ENCODE peak calls at places on chromosome 12, in nine cellular contexts. F is endodermal cell, A is tibial nerve, H is GM12865, E is ovary, G is fibroblast of lung, X is neural progenitor cell, U is GM10248, S is body of pancreas. D is an unnamed sample.

GRCh38 chr12:15858348-15858747 is 23.8 kb upstream of the STRAP start:
- DNase-seq in F (peak), A (no peak), H (no peak), E (no peak), G (no peak), X (peak), U (no peak), S (no peak), D (no peak)

GRCh38 chr12:54997914-54998507 is 13.4 kb upstream of the TESPA1 start:
- DNase-seq in F (no peak), A (no peak), H (no peak), E (no peak), G (no peak), X (peak), U (no peak), S (no peak), D (no peak)

GRCh38 chr12:70598467-70599194 is 38.6 kb downstream of the PTPRB start:
- DNase-seq in F (no peak), A (no peak), H (no peak), E (no peak), G (no peak), X (peak), U (no peak), S (no peak), D (no peak)

GRCh38 chr12:7079826-7080125 is 12.5 kb downstream of the C1R start:
- DNase-seq in F (no peak), A (no peak), H (no peak), E (no peak), G (peak), X (no peak), U (no peak), S (no peak), D (no peak)

GRCh38 chr12:90174198-90174510 is 465.5 kb upstream of the ATP2B1 start:
- DNase-seq in F (no peak), A (no peak), H (peak), E (no peak), G (no peak), X (no peak), U (no peak), S (peak), D (peak)

GRCh38 chr12:104154806-104155205 is 16.8 kb upstream of the NFYB start:
- DNase-seq in F (peak), A (no peak), H (no peak), E (no peak), G (no peak), X (peak), U (no peak), S (no peak), D (no peak)

GRCh38 chr12:102542816-102543448 is 62.6 kb upstream of the IGF1 start:
- DNase-seq in F (no peak), A (no peak), H (no peak), E (peak), G (peak), X (no peak), U (no peak), S (no peak), D (no peak)

GRCh38 chr12:21471294-21471693 is 30.1 kb downstream of the RECQL start:
- DNase-seq in F (no peak), A (no peak), H (no peak), E (no peak), G (no peak), X (no peak), U (no peak), S (peak), D (no peak)

GRCh38 chr12:15558915-15559528 is 230.2 kb downstream of the EPS8 start:
- DNase-seq in F (no peak), A (no peak), H (no peak), E (no peak), G (peak), X (no peak), U (no peak), S (no peak), D (no peak)

GRCh38 chr12:76029982-76030377 is 1.6 kb downstream of the PHLDA1 start:
- DNase-seq in F (peak), A (no peak), H (no peak), E (no peak), G (peak), X (peak), U (peak), S (peak), D (peak)

GRCh38 chr12:57216014-57216891 is at the start of gene NXPH4:
- DNase-seq in F (peak), A (no peak), H (no peak), E (no peak), G (no peak), X (peak), U (peak), S (peak), D (peak)

GRCh38 chr12:34400986-34401658 is 378.8 kb downstream of the ALG10 start:
- DNase-seq in F (peak), A (no peak), H (no peak), E (peak), G (no peak), X (no peak), U (peak), S (peak), D (no peak)

GRCh38 chr12:112140728-112141127 is 15.4 kb downstream of the TRAFD1 start:
- DNase-seq in F (peak), A (no peak), H (no peak), E (no peak), G (no peak), X (no peak), U (no peak), S (no peak), D (no peak)

GRCh38 chr12:62123721-62124203 is 136.4 kb upstream of the USP15 start:
- DNase-seq in F (peak), A (peak), H (peak), E (peak), G (peak), X (peak), U (peak), S (peak), D (peak)

GRCh38 chr12:7019043-7019569 is 830 bp upstream of the LPCAT3 start:
- DNase-seq in F (no peak), A (no peak), H (no peak), E (no peak), G (no peak), X (no peak), U (no peak), S (no peak), D (no peak)

GRCh38 chr12:23083267-23083666 is 458.3 kb downstream of the ETNK1 start:
- DNase-seq in F (no peak), A (no peak), H (peak), E (no peak), G (peak), X (no peak), U (no peak), S (no peak), D (no peak)

GRCh38 chr12:64747681-64748080 is 11.5 kb downstream of the GNS start:
- DNase-seq in F (no peak), A (no peak), H (no peak), E (no peak), G (no peak), X (no peak), U (no peak), S (no peak), D (no peak)

GRCh38 chr12:95605087-95605486 is 53.8 kb upstream of the USP44 start:
- DNase-seq in F (peak), A (no peak), H (no peak), E (no peak), G (peak), X (no peak), U (no peak), S (no peak), D (no peak)

GRCh38 chr12:67624355-67624754 is 24.2 kb upstream of the DYRK2 start:
- DNase-seq in F (no peak), A (no peak), H (no peak), E (no peak), G (no peak), X (no peak), U (no peak), S (no peak), D (no peak)

GRCh38 chr12:98725481-98726247 is 80.6 kb downstream of the APAF1 start:
- DNase-seq in F (peak), A (peak), H (peak), E (peak), G (peak), X (peak), U (peak), S (peak), D (peak)
- TF ChIP-seq CTCF in F (peak), A (peak), H (peak), E (no peak), G (peak), X (peak), U (peak), S (no peak), D (peak)

GRCh38 chr12:115770643-115771042 is 506.9 kb downstream of the MED13L start:
- DNase-seq in F (no peak), A (no peak), H (no peak), E (no peak), G (no peak), X (no peak), U (no peak), S (no peak), D (no peak)

GRCh38 chr12:115771601-115772000 is 505.9 kb downstream of the MED13L start:
- DNase-seq in F (no peak), A (no peak), H (no peak), E (no peak), G (no peak), X (no peak), U (no peak), S (no peak), D (no peak)

GRCh38 chr12:115774148-115774905 is 503.2 kb downstream of the MED13L start:
- DNase-seq in F (no peak), A (no peak), H (no peak), E (no peak), G (no peak), X (no peak), U (no peak), S (no peak), D (no peak)

GRCh38 chr12:115767921-115768320 is 509.6 kb downstream of the MED13L start:
- DNase-seq in F (no peak), A (no peak), H (no peak), E (no peak), G (no peak), X (no peak), U (no peak), S (no peak), D (no peak)

GRCh38 chr12:115771065-115771464 is 506.4 kb downstream of the MED13L start:
- DNase-seq in F (peak), A (no peak), H (no peak), E (no peak), G (peak), X (peak), U (no peak), S (no peak), D (no peak)
- TF ChIP-seq CTCF in F (peak), A (no peak), H (no peak), E (no peak), G (no peak), X (peak), U (no peak), S (no peak), D (no peak)

GRCh38 chr12:2693204-2693860 is 101.4 kb upstream of the FKBP4 start:
- DNase-seq in F (peak), A (no peak), H (no peak), E (no peak), G (no peak), X (peak), U (no peak), S (no peak), D (peak)
- TF ChIP-seq CTCF in F (peak), A (no peak), H (no peak), E (no peak), G (peak), X (peak), U (no peak), S (no peak), D (peak)

GRCh38 chr12:93417967-93418480 is 23.7 kb downstream of the UBE2N start:
- DNase-seq in F (no peak), A (no peak), H (no peak), E (no peak), G (no peak), X (no peak), U (no peak), S (no peak), D (no peak)

GRCh38 chr12:93415723-93416464 is 25.9 kb downstream of the UBE2N start:
- DNase-seq in F (no peak), A (no peak), H (no peak), E (no peak), G (peak), X (no peak), U (peak), S (no peak), D (no peak)

GRCh38 chr12:93422050-93422449 is 19.7 kb downstream of the UBE2N start:
- DNase-seq in F (no peak), A (no peak), H (no peak), E (no peak), G (no peak), X (no peak), U (no peak), S (no peak), D (no peak)

DNA sequence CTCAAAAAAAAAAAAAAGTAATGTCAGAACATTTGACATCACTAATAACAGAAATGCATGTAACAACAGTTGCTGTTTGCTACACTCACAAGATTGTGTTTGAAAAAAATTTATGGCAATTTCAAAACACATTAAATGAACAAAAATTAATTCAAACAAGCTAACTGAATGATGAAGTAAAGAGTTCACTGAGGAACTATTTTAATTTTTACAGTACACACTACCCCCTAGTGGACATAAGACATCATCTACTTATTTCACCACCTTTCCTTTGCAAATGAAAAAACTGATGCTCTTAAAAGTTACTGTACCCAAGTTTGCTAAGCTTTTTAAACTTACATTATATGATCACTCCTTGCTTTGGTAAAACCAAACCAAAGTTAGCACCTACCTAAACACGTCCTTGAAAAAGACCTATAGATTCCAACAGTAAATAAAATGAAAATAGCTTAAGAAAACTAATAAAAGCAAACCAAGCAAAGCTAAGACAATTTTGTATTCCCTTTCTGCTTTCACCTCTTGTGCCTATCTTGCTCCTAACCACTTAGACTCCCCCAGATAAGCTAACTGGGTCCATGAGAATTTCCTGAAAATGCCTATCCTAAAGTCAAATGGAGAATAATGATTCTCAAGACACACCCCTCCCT is 22.2 kb downstream of the UBE2N start:
- DNase-seq in F (no peak), A (no peak), H (peak), E (no peak), G (peak), X (peak), U (peak), S (no peak), D (no peak)
- TF ChIP-seq CTCF in F (peak), A (peak), H (peak), E (no peak), G (peak), X (peak), U (peak), S (no peak), D (peak)

GRCh38 chr12:131915000-131915689 is 13.9 kb upstream of the PUS1 start:
- DNase-seq in F (peak), A (no peak), H (no peak), E (no peak), G (no peak), X (no peak), U (no peak), S (no peak), D (no peak)

GRCh38 chr12:131914179-131914702 is 14.8 kb upstream of the PUS1 start:
- DNase-seq in F (no peak), A (no peak), H (no peak), E (no peak), G (no peak), X (no peak), U (no peak), S (no peak), D (no peak)

GRCh38 chr12:131916306-131917138 is 12.6 kb upstream of the PUS1 start:
- DNase-seq in F (no peak), A (no peak), H (no peak), E (no peak), G (no peak), X (no peak), U (no peak), S (no peak), D (no peak)

GRCh38 chr12:131917139-131917710 is 11.9 kb upstream of the PUS1 start:
- DNase-seq in F (peak), A (no peak), H (no peak), E (no peak), G (no peak), X (no peak), U (no peak), S (peak), D (no peak)

DNA sequence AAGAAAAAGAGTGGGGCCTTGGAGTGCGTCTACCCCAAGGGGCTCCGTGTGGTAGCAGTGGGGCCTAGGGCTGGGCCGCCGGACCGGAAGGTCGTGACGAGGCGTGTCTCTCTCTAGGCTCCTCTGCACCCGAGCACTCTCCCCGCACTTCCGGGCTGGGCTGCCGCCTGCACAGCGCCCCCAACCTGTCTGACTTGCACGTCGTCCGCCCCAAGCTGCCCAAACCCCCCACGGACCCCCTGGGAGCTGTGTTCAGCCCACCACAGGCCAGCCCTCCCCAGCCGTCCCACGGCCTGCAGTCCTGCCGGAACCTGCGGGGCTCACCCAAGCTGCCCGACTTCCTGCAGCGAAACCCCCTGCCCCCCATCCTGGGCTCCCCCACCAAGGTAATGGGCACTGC is 13.3 kb upstream of the PUS1 start:
- DNase-seq in F (peak), A (no peak), H (no peak), E (no peak), G (no peak), X (no peak), U (no peak), S (peak), D (no peak)
- TF ChIP-seq CTCF in F (no peak), A (no peak), H (no peak), E (no peak), G (no peak), X (no peak), U (no peak), S (no peak), D (no peak)

GRCh38 chr12:125455556-125455955 is 390.3 kb downstream of the AACS start:
- DNase-seq in F (peak), A (no peak), H (no peak), E (no peak), G (no peak), X (peak), U (no peak), S (no peak), D (no peak)

GRCh38 chr12:125454786-125455450 is 389.7 kb downstream of the AACS start:
- DNase-seq in F (peak), A (no peak), H (no peak), E (no peak), G (no peak), X (peak), U (no peak), S (no peak), D (no peak)

GRCh38 chr12:125451408-125451807 is 386.2 kb downstream of the AACS start:
- DNase-seq in F (no peak), A (no peak), H (no peak), E (no peak), G (no peak), X (no peak), U (no peak), S (no peak), D (no peak)

GRCh38 chr12:125453751-125454150 is 388.5 kb downstream of the AACS start:
- DNase-seq in F (no peak), A (no peak), H (no peak), E (no peak), G (no peak), X (peak), U (no peak), S (no peak), D (no peak)
- TF ChIP-seq CTCF in F (no peak), A (no peak), H (no peak), E (no peak), G (no peak), X (no peak), U (no peak), S (no peak), D (no peak)

GRCh38 chr12:105291531-105291930 is 39.0 kb upstream of the C12orf75 start:
- DNase-seq in F (no peak), A (no peak), H (no peak), E (no peak), G (no peak), X (no peak), U (no peak), S (no peak), D (no peak)

GRCh38 chr12:105287408-105287807 is 43.1 kb upstream of the C12orf75 start:
- DNase-seq in F (no peak), A (no peak), H (no peak), E (no peak), G (no peak), X (no peak), U (no peak), S (no peak), D (no peak)

GRCh38 chr12:105289114-105289904 is 41.2 kb upstream of the C12orf75 start:
- DNase-seq in F (no peak), A (no peak), H (no peak), E (no peak), G (no peak), X (no peak), U (no peak), S (no peak), D (no peak)

GRCh38 chr12:105285378-105285777 is 45.1 kb upstream of the C12orf75 start:
- DNase-seq in F (no peak), A (no peak), H (no peak), E (no peak), G (no peak), X (no peak), U (no peak), S (no peak), D (no peak)

GRCh38 chr12:105288311-105288996 is 42.0 kb upstream of the C12orf75 start:
- DNase-seq in F (no peak), A (no peak), H (no peak), E (no peak), G (no peak), X (no peak), U (no peak), S (no peak), D (no peak)
- TF ChIP-seq CTCF in F (no peak), A (no peak), H (no peak), E (no peak), G (no peak), X (no peak), U (peak), S (no peak), D (no peak)

DNA sequence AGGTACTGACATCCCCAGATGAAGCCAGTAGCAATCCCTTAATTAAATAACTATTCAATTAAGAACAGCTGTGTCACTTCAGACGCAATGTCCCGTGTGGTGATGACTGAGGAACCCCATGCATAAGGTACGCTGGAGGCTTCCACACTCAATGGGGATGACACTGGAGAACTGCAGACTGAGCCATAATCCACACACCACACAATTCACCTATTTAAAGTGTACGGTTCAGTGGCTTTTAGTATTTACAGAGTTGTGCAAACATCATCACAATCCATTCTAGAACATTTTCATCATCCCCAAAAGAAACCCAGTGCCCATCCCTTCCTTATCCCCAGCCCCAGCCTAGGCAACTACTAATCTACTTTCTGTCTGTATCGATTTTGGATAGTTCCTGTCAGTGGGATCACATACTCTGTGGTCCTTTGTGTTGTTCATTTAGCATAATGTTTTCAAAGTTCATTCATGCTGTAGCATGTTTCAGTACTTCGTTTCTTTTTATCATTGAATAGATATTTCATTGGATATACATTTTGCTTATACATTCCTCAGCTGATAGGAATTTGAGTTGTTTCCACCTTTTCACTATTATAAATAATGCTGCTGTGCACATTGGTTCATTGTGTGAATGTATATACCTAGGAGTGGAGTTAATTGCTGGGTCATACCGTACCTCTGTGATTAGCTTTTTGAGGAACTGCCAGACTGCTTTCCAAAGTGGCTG is 61.1 kb downstream of the NINJ2 start:
- DNase-seq in F (no peak), A (no peak), H (no peak), E (no peak), G (no peak), X (no peak), U (no peak), S (no peak), D (no peak)
- TF ChIP-seq CTCF in F (no peak), A (no peak), H (no peak), E (no peak), G (no peak), X (no peak), U (no peak), S (no peak), D (no peak)

DNA sequence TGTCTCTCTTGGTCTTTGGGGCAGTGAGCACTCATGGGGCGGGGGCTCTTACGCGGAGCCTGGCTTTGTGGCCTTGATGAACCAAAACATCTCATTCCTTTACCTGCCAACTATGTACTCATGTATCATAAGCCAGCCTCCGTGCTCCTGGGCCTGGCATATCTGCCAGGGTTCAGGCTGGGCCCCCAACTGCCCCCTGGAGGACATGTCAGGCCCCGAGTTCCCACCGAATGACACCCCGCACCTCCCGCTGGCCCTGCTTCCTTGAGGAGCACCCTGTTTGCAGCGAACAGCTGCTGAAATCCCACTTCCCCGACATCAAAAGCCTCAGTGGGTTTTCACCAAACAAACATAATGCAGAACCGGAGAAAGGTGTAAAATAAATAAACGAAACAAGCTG is 139.3 kb downstream of the RBM19 start:
- DNase-seq in F (peak), A (no peak), H (no peak), E (no peak), G (no peak), X (no peak), U (no peak), S (no peak), D (no peak)
- TF ChIP-seq CTCF in F (peak), A (no peak), H (no peak), E (no peak), G (no peak), X (peak), U (no peak), S (no peak), D (no peak)

D was measured in activated CD8-positive, alpha-beta T cell treated with anti-CD3 and anti-CD28 coated beads for 36 hours.